ENCODE peak calls at places on chromosomes 4 and X, in nine cellular contexts. D is BE2C; H is natural killer cell treated with Interleukin-12 subunit alpha and Interleukin-12 subunit beta and Interleukin-15 and Interleukin-18, amount 100 ng/mL, for 72 hours; N is stimulated activated CD8-positive, alpha-beta memory T cell treated with anti-CD3 and anti-CD28 coated beads, Interleukin-15, amount 100 ng/mL, for 24 hours; L is fibroblast of the aortic adventitia; C is activated naive CD4-positive, alpha-beta T cell treated with anti-CD3 and anti-CD28 coated beads, Interleukin-2, amount 50 U/mL, for 72 hours; F is astrocyte of the hippocampus; Q is GM04504; W is AG08395. A is an unnamed sample.

GRCh38 chr4:12584116-12584875 is 899.8 kb downstream of the RAB28 start:
- DNase-seq in D (no peak), H (no peak), N (no peak), L (no peak), C (no peak), F (no peak), Q (no peak), W (no peak), A (no peak)

GRCh38 chrX:73683236-73683859 is 120.4 kb downstream of the CHIC1 start:
- DNase-seq in D (no peak), H (no peak), N (no peak), L (peak; percentile 44), C (no peak), F (no peak), Q (peak; percentile 17), W (peak; percentile 33), A (no peak)

GRCh38 chr4:3655485-3656429 is 110.4 kb upstream of the ADRA2C start:
- DNase-seq in D (no peak), H (no peak), N (no peak), L (peak; percentile 6), C (no peak), F (no peak), Q (no peak), W (no peak), A (no peak)

GRCh38 chrX:44431206-44431605 is 87.7 kb upstream of the EFHC2 start:
- DNase-seq in D (no peak), H (no peak), N (no peak), L (no peak), C (no peak), F (peak; percentile 43), Q (no peak), W (peak; percentile 43), A (no peak)

GRCh38 chrX:49995021-49995731 is 72.8 kb downstream of the CLCN5 start:
- DNase-seq in D (no peak), H (no peak), N (no peak), L (peak; percentile 93), C (no peak), F (peak; percentile 41), Q (no peak), W (peak; percentile 49), A (peak; percentile 7)

GRCh38 chr4:168694669-168695068 is 197.8 kb downstream of the PALLD start:
- DNase-seq in D (no peak), H (no peak), N (no peak), L (peak; percentile 25), C (no peak), F (peak; percentile 63), Q (no peak), W (no peak), A (peak; percentile 12)

GRCh38 chrX:106906361-106906760 is 3.2 kb upstream of the RIPPLY1 start:
- DNase-seq in D (no peak), H (no peak), N (no peak), L (no peak), C (no peak), F (no peak), Q (no peak), W (no peak), A (peak; percentile 11)

GRCh38 chr4:61572160-61572559 is 372.0 kb downstream of the ADGRL3 start:
- DNase-seq in D (no peak), H (no peak), N (no peak), L (no peak), C (no peak), F (peak; percentile 72), Q (no peak), W (no peak), A (no peak)

GRCh38 chr4:161817822-161818412 is 345.9 kb downstream of the FSTL5 start:
- DNase-seq in D (no peak), H (no peak), N (no peak), L (no peak), C (no peak), F (no peak), Q (no peak), W (no peak), A (no peak)

GRCh38 chr4:23022032-23022431 is 329.3 kb downstream of the GBA3 start:
- DNase-seq in D (no peak), H (no peak), N (no peak), L (peak; percentile 79), C (no peak), F (peak; percentile 94), Q (peak; percentile 96), W (peak; percentile 95), A (no peak)

GRCh38 chr4:100062921-100063320 is 112.8 kb upstream of the H2AZ1 start:
- DNase-seq in D (no peak), H (no peak), N (no peak), L (no peak), C (no peak), F (no peak), Q (no peak), W (no peak), A (no peak)

GRCh38 chrX:132564026-132564425 is 75.2 kb upstream of the MBNL3 start:
- DNase-seq in D (no peak), H (no peak), N (no peak), L (no peak), C (no peak), F (no peak), Q (no peak), W (peak; percentile 2), A (peak; percentile 8)

GRCh38 chr4:73244941-73245601 is 13.5 kb downstream of the ANKRD17 start:
- DNase-seq in D (no peak), H (no peak), N (no peak), L (no peak), C (no peak), F (no peak), Q (no peak), W (no peak), A (no peak)

GRCh38 chrX:8907678-8908077 is 106.5 kb upstream of the FAM9A start:
- DNase-seq in D (no peak), H (no peak), N (no peak), L (no peak), C (no peak), F (no peak), Q (no peak), W (no peak), A (no peak)

GRCh38 chr4:173478136-173478860 is 51.7 kb downstream of the HAND2 start:
- DNase-seq in D (no peak), H (no peak), N (no peak), L (peak; percentile 49), C (no peak), F (peak; percentile 80), Q (no peak), W (peak; percentile 25), A (no peak)

GRCh38 chrX:31036895-31037294 is 34.9 kb downstream of the FTHL17 start:
- DNase-seq in D (peak; percentile 48), H (no peak), N (no peak), L (peak; percentile 31), C (peak; percentile 2), F (peak; percentile 60), Q (peak; percentile 10), W (peak; percentile 63), A (peak; percentile 69)

GRCh38 chr4:73600917-73601316 is 19.3 kb downstream of the RASSF6 start:
- DNase-seq in D (no peak), H (no peak), N (no peak), L (peak; percentile 51), C (no peak), F (no peak), Q (no peak), W (no peak), A (no peak)

GRCh38 chr4:188399834-188400233 is 260.6 kb downstream of the TRIML1 start:
- DNase-seq in D (no peak), H (no peak), N (no peak), L (no peak), C (no peak), F (no peak), Q (no peak), W (no peak), A (no peak)

GRCh38 chr4:81255524-81255923 is 40.5 kb upstream of the PRKG2 start:
- DNase-seq in D (no peak), H (no peak), N (no peak), L (peak; percentile 78), C (no peak), F (peak; percentile 36), Q (peak; percentile 58), W (peak; percentile 75), A (no peak)

GRCh38 chr4:52915131-52915645 is 53.1 kb downstream of the RASL11B start:
- DNase-seq in D (no peak), H (no peak), N (no peak), L (no peak), C (no peak), F (no peak), Q (no peak), W (no peak), A (no peak)

GRCh38 chr4:58064618-58065017 is 954.4 kb upstream of the IGFBP7 start:
- DNase-seq in D (no peak), H (no peak), N (no peak), L (no peak), C (no peak), F (no peak), Q (no peak), W (no peak), A (no peak)

GRCh38 chr4:77152421-77152820 is 4.6 kb upstream of the CCNG2 start:
- DNase-seq in D (no peak), H (no peak), N (no peak), L (no peak), C (no peak), F (no peak), Q (no peak), W (no peak), A (peak; percentile 64)

GRCh38 chr4:86508436-86508835 is 85.7 kb upstream of the PTPN13 start:
- DNase-seq in D (no peak), H (no peak), N (no peak), L (peak; percentile 46), C (no peak), F (peak; percentile 32), Q (peak; percentile 65), W (peak; percentile 48), A (peak; percentile 43)

GRCh38 chrX:132333351-132333750 is 114.1 kb upstream of the RAP2C start:
- DNase-seq in D (no peak), H (no peak), N (no peak), L (no peak), C (no peak), F (no peak), Q (no peak), W (peak; percentile 2), A (no peak)

GRCh38 chr4:2788532-2789103 is 4.3 kb upstream of the SH3BP2 start:
- DNase-seq in D (peak; percentile 47), H (peak; percentile 31), N (no peak), L (peak; percentile 39), C (no peak), F (peak; percentile 73), Q (no peak), W (peak; percentile 70), A (no peak)